ENCODE peak calls at places on chromosome 15, in six cellular contexts. R is NCI-H748 treated with DMSO at 0.1 percent for 48 hours; J is NAMALWA; A is uterus; U is pancreas; P is stimulated activated CD4-positive, alpha-beta T cell treated with anti-CD3 and anti-CD28 coated beads, TNF-alpha, amount 100 ng/mL, for 4 hours. M is an unnamed sample.

GRCh38 chr15:70127288-70127746 is 29.6 kb upstream of the TLE3 start:
- DNase-seq in R (no peak), J (peak), A (no peak), U (peak), P (no peak), M (no peak)

GRCh38 chr15:43329222-43329959 is 982 bp downstream of the LCMT2 start:
- DNase-seq in R (no peak), J (no peak), A (no peak), U (no peak), P (no peak), M (peak)

GRCh38 chr15:41713047-41713446 is 52.8 kb downstream of the MGA start:
- DNase-seq in R (no peak), J (no peak), A (no peak), U (no peak), P (no peak), M (no peak)

GRCh38 chr15:80636675-80637074 is 58.4 kb upstream of the ABHD17C start:
- DNase-seq in R (no peak), J (no peak), A (no peak), U (no peak), P (no peak), M (no peak)

GRCh38 chr15:94555842-94556516 is 324.6 kb downstream of the MCTP2 start:
- DNase-seq in R (no peak), J (no peak), A (no peak), U (no peak), P (no peak), M (no peak)

GRCh38 chr15:69272139-69272538 is 26.6 kb upstream of the PAQR5 start:
- DNase-seq in R (no peak), J (no peak), A (no peak), U (no peak), P (no peak), M (no peak)

GRCh38 chr15:83398591-83398990 is 48.5 kb upstream of the SH3GL3 start:
- DNase-seq in R (no peak), J (no peak), A (no peak), U (no peak), P (no peak), M (peak)

GRCh38 chr15:83364541-83364940 is 80.1 kb upstream of the BNC1 start:
- DNase-seq in R (no peak), J (no peak), A (no peak), U (no peak), P (no peak), M (no peak)

GRCh38 chr15:35992791-35993190 is 446.8 kb upstream of the DPH6 start:
- DNase-seq in R (no peak), J (no peak), A (no peak), U (no peak), P (no peak), M (no peak)

GRCh38 chr15:88803241-88803919 is at the start of gene ACAN:
- DNase-seq in R (no peak), J (no peak), A (no peak), U (no peak), P (no peak), M (no peak)

GRCh38 chr15:84795186-84795585 is 22.0 kb upstream of the ALPK3 start:
- DNase-seq in R (no peak), J (no peak), A (no peak), U (no peak), P (no peak), M (no peak)

GRCh38 chr15:34047893-34048775 is 9.1 kb upstream of the AVEN start:
- DNase-seq in R (no peak), J (no peak), A (no peak), U (no peak), P (no peak), M (no peak)

GRCh38 chr15:79965836-79966630 is 5.0 kb downstream of the BCL2A1 start:
- DNase-seq in R (no peak), J (no peak), A (no peak), U (no peak), P (no peak), M (no peak)

GRCh38 chr15:67882487-67883227 is 42.8 kb upstream of the RNU6-1 start:
- DNase-seq in R (no peak), J (peak), A (no peak), U (no peak), P (no peak), M (peak)

GRCh38 chr15:77606142-77607034 is 26.3 kb downstream of the LINGO1 start:
- DNase-seq in R (no peak), J (no peak), A (no peak), U (no peak), P (no peak), M (no peak)

GRCh38 chr15:93018574-93018973 is 70.4 kb downstream of the RGMA start:
- DNase-seq in R (no peak), J (no peak), A (no peak), U (no peak), P (no peak), M (no peak)

GRCh38 chr15:63104727-63105126 is 16.9 kb upstream of the LACTB start:
- DNase-seq in R (no peak), J (no peak), A (no peak), U (no peak), P (no peak), M (no peak)

GRCh38 chr15:53312707-53313106 is 446.8 kb downstream of the WDR72 start:
- DNase-seq in R (no peak), J (no peak), A (no peak), U (no peak), P (no peak), M (no peak)